ENCODE peak calls at places on chromosomes 2 and 18, in four cellular contexts. W is CD8-positive, alpha-beta memory T cell; G is activated T-helper 1 cell treated with anti-CD3 and anti-CD28 coated beads, Interleukin-2, amount 50 U/mL, for 16 hours; A is T-cell. I is an unnamed sample.

GRCh38 chr18:76866631-76867030 is 44.3 kb downstream of the ZNF236 start:
- DNase-seq in W (no peak), G (no peak), A (no peak), I (no peak)

GRCh38 chr18:56162316-56162715 is 476.1 kb downstream of the TXNL1 start:
- DNase-seq in W (no peak), G (no peak), A (no peak), I (no peak)

GRCh38 chr18:56423626-56424025 is 214.8 kb downstream of the TXNL1 start:
- DNase-seq in W (no peak), G (no peak), A (no peak), I (no peak)

GRCh38 chr2:220969348-220969747 is 602.8 kb downstream of the EPHA4 start:
- DNase-seq in W (no peak), G (no peak), A (no peak), I (no peak)

GRCh38 chr2:120422761-120423160 is 76.8 kb downstream of the INHBB start:
- DNase-seq in W (no peak), G (no peak), A (no peak), I (no peak)

GRCh38 chr2:95347681-95348608 is 50.8 kb downstream of the KCNIP3 start:
- DNase-seq in W (no peak), G (no peak), A (no peak), I (no peak)

GRCh38 chr2:28751956-28752607 is 452 bp downstream of the PPP1CB start:
- DNase-seq in W (peak), G (peak), A (peak), I (no peak)

GRCh38 chr2:215609089-215610032 is 173.5 kb upstream of the FN1 start:
- DNase-seq in W (no peak), G (no peak), A (no peak), I (no peak)

GRCh38 chr18:10074122-10074521 is 160.3 kb downstream of the VAPA start:
- DNase-seq in W (no peak), G (no peak), A (no peak), I (no peak)

I was measured in SIG-M5.